ENCODE peak calls at places on chromosomes 5 and 9, in four cellular contexts. One of them, this sample, is unnamed.
A peak's percentile ranks its signal among the peaks of the same experiment; 100 is the strongest.

GRCh38 chr9:87640385-87640795 is 85.5 kb upstream of the CTSL start:
- DNase-seq in HCT116: no peak
- DNase-seq in keratinocyte: no peak
- DNase-seq in A549: no peak
- DNase-seq in this sample: no peak

GRCh38 chr9:125985998-125986655 is 239.0 kb downstream of the PBX3 start:
- DNase-seq in HCT116: no peak
- DNase-seq in keratinocyte: no peak
- DNase-seq in A549: no peak
- DNase-seq in this sample: peak; percentile 26

GRCh38 chr5:138641547-138642298 is 66.5 kb upstream of the HSPA9 start:
- DNase-seq in HCT116: peak; percentile 48
- DNase-seq in keratinocyte: no peak
- DNase-seq in A549: peak; percentile 62
- DNase-seq in this sample: peak; percentile 22

GRCh38 chr9:133877967-133878366 is 114.2 kb downstream of the VAV2 start:
- DNase-seq in HCT116: no peak
- DNase-seq in keratinocyte: no peak
- DNase-seq in A549: no peak
- DNase-seq in this sample: no peak

GRCh38 chr9:129989740-129990139 is 53.2 kb downstream of the FNBP1 start:
- DNase-seq in HCT116: no peak
- DNase-seq in keratinocyte: no peak
- DNase-seq in A549: no peak
- DNase-seq in this sample: no peak

GRCh38 chr5:64096771-64097170 is 68.9 kb upstream of the RNF180 start:
- DNase-seq in HCT116: no peak
- DNase-seq in keratinocyte: no peak
- DNase-seq in A549: no peak
- DNase-seq in this sample: no peak

GRCh38 chr5:140258016-140258415 is 44.9 kb downstream of the PFDN1 start:
- DNase-seq in HCT116: no peak
- DNase-seq in keratinocyte: no peak
- DNase-seq in A549: no peak
- DNase-seq in this sample: no peak

GRCh38 chr5:110869927-110870326 is 131.1 kb downstream of the SLC25A46 start:
- DNase-seq in HCT116: no peak
- DNase-seq in keratinocyte: no peak
- DNase-seq in A549: no peak
- DNase-seq in this sample: no peak

GRCh38 chr9:93569775-93570174 is 6.6 kb upstream of the PHF2 start:
- DNase-seq in HCT116: no peak
- DNase-seq in keratinocyte: no peak
- DNase-seq in A549: no peak
- DNase-seq in this sample: no peak

GRCh38 chr5:34957857-34958690 is 28.7 kb downstream of the DNAJC21 start:
- DNase-seq in HCT116: no peak
- DNase-seq in keratinocyte: no peak
- DNase-seq in A549: peak; percentile 43
- DNase-seq in this sample: no peak

GRCh38 chr5:143085319-143085917 is 315.2 kb downstream of the ARHGAP26 start:
- DNase-seq in HCT116: no peak
- DNase-seq in keratinocyte: no peak
- DNase-seq in A549: no peak
- DNase-seq in this sample: no peak

GRCh38 chr5:123116063-123116462 is 27.0 kb downstream of the PRDM6 start:
- DNase-seq in HCT116: no peak
- DNase-seq in keratinocyte: no peak
- DNase-seq in A549: no peak
- DNase-seq in this sample: no peak

GRCh38 chr5:12250454-12250853 is 346.2 kb upstream of the CTNND2 start:
- DNase-seq in HCT116: no peak
- DNase-seq in keratinocyte: no peak
- DNase-seq in A549: no peak
- DNase-seq in this sample: no peak

GRCh38 chr5:12246016-12246415 is 341.8 kb upstream of the CTNND2 start:
- DNase-seq in HCT116: no peak
- DNase-seq in keratinocyte: no peak
- DNase-seq in A549: no peak
- DNase-seq in this sample: no peak

GRCh38 chr5:12248831-12249230 is 344.6 kb upstream of the CTNND2 start:
- DNase-seq in HCT116: no peak
- DNase-seq in keratinocyte: no peak
- DNase-seq in A549: no peak
- DNase-seq in this sample: no peak

GRCh38 chr5:12242960-12243888 is 339.0 kb upstream of the CTNND2 start:
- DNase-seq in HCT116: no peak
- DNase-seq in keratinocyte: no peak
- DNase-seq in A549: no peak
- DNase-seq in this sample: no peak

DNA sequence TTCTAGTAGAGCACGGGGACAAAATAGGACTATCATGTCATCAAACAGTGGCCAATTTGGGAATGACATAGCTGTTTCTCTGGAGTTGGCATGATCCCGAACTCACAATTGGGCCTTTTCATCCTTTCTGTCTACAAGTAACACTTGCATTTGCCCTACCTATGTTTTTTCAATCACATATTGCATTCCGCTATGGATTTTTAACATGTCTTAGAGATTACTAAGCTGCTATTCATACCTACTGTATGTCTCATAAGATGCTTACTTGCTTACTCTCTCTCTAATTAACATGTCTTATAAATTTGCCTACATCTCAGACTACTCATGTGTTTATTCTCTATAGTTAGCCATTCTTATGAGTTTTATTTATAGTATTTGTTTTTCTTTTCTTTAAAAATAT is 341.2 kb upstream of the CTNND2 start:
- DNase-seq in HCT116: no peak
- DNase-seq in keratinocyte: no peak
- DNase-seq in A549: no peak
- DNase-seq in this sample: no peak
- TF ChIP-seq CTCF in HCT116: no peak
- TF ChIP-seq CTCF in keratinocyte: no peak
- TF ChIP-seq CTCF in A549: no peak
- TF ChIP-seq CTCF in this sample: no peak

GRCh38 chr5:43352916-43353315 is 39.7 kb upstream of the HMGCS1 start:
- DNase-seq in HCT116: no peak
- DNase-seq in keratinocyte: no peak
- DNase-seq in A549: no peak
- DNase-seq in this sample: no peak
- H3K27ac ChIP-seq in HCT116: no peak overlapping the region
- H3K27ac ChIP-seq in keratinocyte: no peak overlapping the region
- H3K27ac ChIP-seq in A549: no peak overlapping the region
- H3K27ac ChIP-seq in this sample: no peak overlapping the region

GRCh38 chr9:35385042-35385441 is 104.9 kb upstream of the RUSC2 start:
- DNase-seq in HCT116: no peak
- DNase-seq in keratinocyte: no peak
- DNase-seq in A549: no peak
- DNase-seq in this sample: no peak
- TF ChIP-seq CTCF in HCT116: peak; percentile 12
- TF ChIP-seq CTCF in keratinocyte: no peak
- TF ChIP-seq CTCF in A549: peak; percentile 9
- TF ChIP-seq CTCF in this sample: peak; percentile 56

GRCh38 chr9:13535141-13535540 is 255.6 kb upstream of the MPDZ start:
- DNase-seq in HCT116: no peak
- DNase-seq in keratinocyte: no peak
- DNase-seq in A549: no peak
- DNase-seq in this sample: no peak
- H3K27ac ChIP-seq in HCT116: no peak overlapping the region
- H3K27ac ChIP-seq in keratinocyte: no peak overlapping the region
- H3K27ac ChIP-seq in A549: no peak overlapping the region
- H3K27ac ChIP-seq in this sample: no peak overlapping the region

GRCh38 chr9:73050062-73050814 is 97.4 kb upstream of the ALDH1A1 start:
- DNase-seq in HCT116: no peak
- DNase-seq in keratinocyte: no peak
- DNase-seq in A549: peak; percentile 47
- DNase-seq in this sample: no peak
- TF ChIP-seq CTCF in HCT116: peak; percentile 11
- TF ChIP-seq CTCF in keratinocyte: peak; percentile 4
- TF ChIP-seq CTCF in A549: peak; percentile 20
- TF ChIP-seq CTCF in this sample: no peak

DNA sequence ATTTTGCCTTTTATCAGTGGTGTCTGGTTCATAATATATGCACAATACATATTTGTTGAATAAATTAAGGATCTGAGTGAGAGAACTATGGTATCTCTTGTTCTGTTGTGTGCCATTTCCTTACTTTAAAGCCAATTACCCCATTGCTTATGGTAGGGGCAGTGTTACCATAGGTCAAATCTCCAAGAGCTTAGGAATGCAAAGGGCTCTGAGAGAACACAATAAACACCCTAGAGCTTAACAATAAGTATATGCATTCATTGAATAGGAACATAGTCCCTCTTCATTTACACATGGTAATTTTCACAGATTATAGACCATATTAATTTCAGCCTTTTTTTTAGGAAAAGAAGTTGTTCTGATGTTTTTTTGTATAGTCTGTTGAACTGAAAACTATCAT is 112.2 kb downstream of the MCTP1 start:
- DNase-seq in HCT116: no peak
- DNase-seq in keratinocyte: no peak
- DNase-seq in A549: no peak
- DNase-seq in this sample: no peak
- H3K27ac ChIP-seq in HCT116: no peak overlapping the region
- H3K27ac ChIP-seq in keratinocyte: no peak overlapping the region
- H3K27ac ChIP-seq in A549: no peak overlapping the region
- H3K27ac ChIP-seq in this sample: no peak overlapping the region

GRCh38 chr5:120759586-120759985 is 295.5 kb downstream of the PRR16 start:
- DNase-seq in HCT116: no peak
- DNase-seq in keratinocyte: no peak
- DNase-seq in A549: no peak
- DNase-seq in this sample: no peak
- TF ChIP-seq CTCF in HCT116: no peak
- TF ChIP-seq CTCF in keratinocyte: no peak
- TF ChIP-seq CTCF in A549: no peak
- TF ChIP-seq CTCF in this sample: no peak

DNA sequence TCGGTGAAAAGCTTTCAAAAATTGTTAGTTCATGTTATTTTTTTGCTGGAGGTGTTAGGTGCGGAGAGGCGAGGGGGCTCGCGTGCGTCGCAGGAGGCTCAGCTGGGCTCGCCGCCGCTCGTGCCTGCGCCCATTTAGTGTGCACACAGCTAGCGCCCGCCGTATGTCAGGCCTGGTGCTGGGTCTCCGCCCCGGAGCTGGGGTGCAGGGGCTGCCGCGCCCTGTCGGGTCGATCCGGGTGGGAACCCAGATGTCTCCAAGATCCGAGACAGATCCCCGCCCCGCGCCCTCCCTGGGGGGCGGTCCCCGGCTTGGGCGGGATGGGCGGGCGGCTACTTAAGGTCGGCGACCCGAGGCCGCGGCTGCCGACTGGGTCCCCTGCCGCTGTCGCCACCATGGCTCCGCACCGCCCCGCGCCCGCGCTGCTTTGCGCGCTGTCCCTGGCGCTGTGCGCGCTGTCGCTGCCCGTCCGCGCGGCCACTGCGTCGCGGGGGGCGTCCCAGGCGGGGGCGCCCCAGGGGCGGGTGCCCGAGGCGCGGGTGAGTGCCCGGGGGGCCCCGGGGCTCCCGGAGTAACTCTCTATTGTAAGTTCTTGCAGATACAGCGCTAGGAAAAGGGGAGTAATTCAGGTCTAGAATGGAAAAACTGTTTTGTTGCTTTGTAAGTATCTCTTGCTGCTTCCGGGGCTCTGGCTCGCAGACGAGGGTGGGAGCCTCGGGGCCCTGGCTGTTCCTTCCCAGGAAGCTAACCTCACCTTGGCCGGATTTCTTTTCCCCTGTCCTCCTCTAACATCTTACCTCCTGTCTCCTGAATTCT is 31.7 kb downstream of the GSN start:
- DNase-seq in HCT116: no peak
- DNase-seq in keratinocyte: no peak
- DNase-seq in A549: no peak
- DNase-seq in this sample: no peak
- H3K27ac ChIP-seq in HCT116: peak overlapping the region; percentile 36
- H3K27ac ChIP-seq in keratinocyte: no peak overlapping the region
- H3K27ac ChIP-seq in A549: peak overlapping the region; percentile 84
- H3K27ac ChIP-seq in this sample: peak overlapping the region; percentile 99

GRCh38 chr5:75337366-75338021 is 474 bp downstream of the HMGCR start:
- DNase-seq in HCT116: no peak
- DNase-seq in keratinocyte: no peak
- DNase-seq in A549: no peak
- DNase-seq in this sample: peak; percentile 41

GRCh38 chr5:75336625-75337336 is at the start of gene HMGCR:
- DNase-seq in HCT116: peak; percentile 99
- DNase-seq in keratinocyte: peak; percentile 97
- DNase-seq in A549: peak; percentile 88
- DNase-seq in this sample: peak; percentile 100

GRCh38 chr5:75338408-75338807 is 1.4 kb downstream of the HMGCR start:
- DNase-seq in HCT116: no peak
- DNase-seq in keratinocyte: no peak
- DNase-seq in A549: no peak
- DNase-seq in this sample: no peak

GRCh38 chr5:75335486-75335885 is 1.5 kb upstream of the HMGCR start:
- DNase-seq in HCT116: no peak
- DNase-seq in keratinocyte: no peak
- DNase-seq in A549: no peak
- DNase-seq in this sample: no peak

DNA sequence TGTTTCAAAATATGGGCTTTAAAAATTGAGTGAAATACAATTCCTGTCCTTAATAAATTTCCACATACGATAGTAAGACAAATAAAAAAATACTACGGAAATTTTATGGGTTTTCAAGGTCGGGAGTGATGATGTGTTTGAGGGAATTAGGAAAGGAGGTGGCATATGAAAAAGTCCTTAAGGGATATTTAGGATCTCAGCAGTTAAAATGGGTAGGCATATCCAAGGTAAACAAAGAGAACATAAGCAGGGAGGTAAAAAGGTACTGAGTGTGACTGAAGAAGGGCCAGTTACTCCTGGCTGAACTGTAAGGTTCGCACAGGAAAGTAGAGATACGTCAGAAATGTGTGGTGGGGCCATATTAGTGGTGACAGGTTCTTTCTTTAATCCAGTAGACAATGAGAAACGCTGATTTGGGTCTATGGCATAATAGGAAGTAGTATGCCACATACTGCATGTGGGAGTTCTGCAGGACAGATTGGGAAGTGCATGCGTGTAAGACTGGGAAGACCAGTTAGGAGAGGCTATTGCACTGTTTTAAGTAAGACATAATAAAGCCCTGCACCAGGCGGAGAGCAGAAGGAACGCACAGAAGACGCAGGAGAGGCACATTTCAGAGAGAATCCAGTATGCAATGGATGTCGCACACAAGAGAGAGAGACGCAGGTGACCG is 932 bp upstream of the HMGCR start:
- DNase-seq in HCT116: peak; percentile 73
- DNase-seq in keratinocyte: no peak
- DNase-seq in A549: peak; percentile 67
- DNase-seq in this sample: no peak
- TF ChIP-seq CTCF in HCT116: peak; percentile 58
- TF ChIP-seq CTCF in keratinocyte: peak; percentile 60
- TF ChIP-seq CTCF in A549: no peak
- TF ChIP-seq CTCF in this sample: no peak